ENCODE peak calls at places on chromosomes 12 and 14, in eight cellular contexts. X, N, Z, F, B, L, C and G are unnamed samples. For H3K4me1, the result is how much of the 10 kb centered on the place peaks cover.

GRCh38 chr14:32407170-32407569 is 78.1 kb downstream of the AKAP6 start:
- DNase-seq in X (no peak), N (peak), Z (peak), F (no peak), B (no peak), L (no peak), C (no peak), G (peak)

GRCh38 chr12:25972783-25973182 is 14.3 kb downstream of the RASSF8 start:
- DNase-seq in X (no peak), N (peak), Z (peak), F (no peak), B (no peak), L (no peak), C (no peak), G (no peak)

GRCh38 chr12:10365716-10366433 is 24.0 kb downstream of the KLRK1 start:
- DNase-seq in X (no peak), N (peak), Z (peak), F (peak), B (peak), L (no peak), C (no peak), G (no peak)

GRCh38 chr14:99273724-99274345 is 1.8 kb upstream of the BCL11B start:
- DNase-seq in X (peak), N (no peak), Z (no peak), F (peak), B (peak), L (peak), C (no peak), G (no peak)

GRCh38 chr12:119938049-119938667 is 50.9 kb upstream of the BICDL1 start:
- DNase-seq in X (peak), N (peak), Z (peak), F (peak), B (peak), L (no peak), C (no peak), G (peak)

GRCh38 chr14:105093426-105094192 is 28.4 kb upstream of the GPR132 start:
- DNase-seq in X (peak), N (peak), Z (peak), F (peak), B (peak), L (peak), C (peak), G (peak)

GRCh38 chr14:72916174-72916573 is 10.1 kb upstream of the DCAF4 start:
- DNase-seq in X (no peak), N (peak), Z (peak), F (no peak), B (no peak), L (no peak), C (no peak), G (no peak)

GRCh38 chr12:21691515-21691914 is 33.9 kb upstream of the LDHB start:
- DNase-seq in X (no peak), N (no peak), Z (no peak), F (no peak), B (no peak), L (no peak), C (no peak), G (no peak)

GRCh38 chr12:95386056-95386455 is 87.9 kb upstream of the METAP2 start:
- DNase-seq in X (no peak), N (no peak), Z (peak), F (no peak), B (no peak), L (no peak), C (no peak), G (no peak)

GRCh38 chr12:89862511-89863331 is 154.1 kb upstream of the ATP2B1 start:
- DNase-seq in X (no peak), N (no peak), Z (peak), F (peak), B (no peak), L (no peak), C (no peak), G (no peak)

GRCh38 chr12:107291018-107291417 is 197.7 kb upstream of the CRY1 start:
- DNase-seq in X (no peak), N (no peak), Z (no peak), F (no peak), B (no peak), L (no peak), C (no peak), G (no peak)

GRCh38 chr12:117020536-117021220 is 78.5 kb downstream of the TESC start:
- DNase-seq in X (no peak), N (no peak), Z (no peak), F (no peak), B (no peak), L (no peak), C (peak), G (no peak)

GRCh38 chr12:108580531-108580930 is 17.4 kb downstream of the TMEM119 start:
- DNase-seq in X (peak), N (no peak), Z (no peak), F (no peak), B (no peak), L (no peak), C (no peak), G (peak)

GRCh38 chr12:118109088-118109487 is 5.3 kb upstream of the VSIG10 start:
- DNase-seq in X (no peak), N (peak), Z (no peak), F (no peak), B (no peak), L (no peak), C (no peak), G (peak)

GRCh38 chr14:73269729-73270651 is 32.7 kb downstream of the PAPLN start:
- DNase-seq in X (peak), N (peak), Z (peak), F (peak), B (no peak), L (peak), C (peak), G (peak)

GRCh38 chr14:37591311-37591940 is 3.6 kb downstream of the FOXA1 start:
- DNase-seq in X (peak), N (no peak), Z (no peak), F (peak), B (peak), L (no peak), C (no peak), G (no peak)

GRCh38 chr12:82326905-82327503 is 31.2 kb downstream of the CCDC59 start:
- DNase-seq in X (peak), N (peak), Z (peak), F (no peak), B (peak), L (no peak), C (no peak), G (peak)

GRCh38 chr12:92068441-92068840 is 77.2 kb downstream of the BTG1 start:
- DNase-seq in X (no peak), N (no peak), Z (peak), F (peak), B (no peak), L (no peak), C (no peak), G (no peak)

GRCh38 chr14:73325630-73326299 is 88.5 kb downstream of the PAPLN start:
- DNase-seq in X (no peak), N (no peak), Z (no peak), F (no peak), B (peak), L (no peak), C (no peak), G (no peak)

GRCh38 chr12:91483471-91483985 is 300.9 kb upstream of the DCN start:
- DNase-seq in X (no peak), N (no peak), Z (no peak), F (no peak), B (no peak), L (no peak), C (no peak), G (peak)

GRCh38 chr12:5985471-5985870 is 40.4 kb upstream of the ANO2 start:
- DNase-seq in X (no peak), N (no peak), Z (no peak), F (no peak), B (no peak), L (no peak), C (no peak), G (no peak)

GRCh38 chr12:29110506-29111442 is 38.3 kb upstream of the FAR2 start:
- DNase-seq in X (no peak), N (no peak), Z (no peak), F (no peak), B (no peak), L (no peak), C (no peak), G (no peak)

GRCh38 chr12:95815635-95816212 is 25.2 kb upstream of the NTN4 start:
- DNase-seq in X (peak), N (peak), Z (peak), F (no peak), B (peak), L (no peak), C (no peak), G (no peak)

GRCh38 chr12:112792306-112792705 is 758 bp downstream of the RPH3A start:
- DNase-seq in X (no peak), N (no peak), Z (no peak), F (no peak), B (no peak), L (no peak), C (no peak), G (no peak)

GRCh38 chr14:80055912-80056801 is 155.1 kb downstream of the DIO2 start:
- DNase-seq in X (peak), N (peak), Z (peak), F (peak), B (peak), L (no peak), C (no peak), G (peak)

GRCh38 chr12:28486521-28486920 is 296.3 kb downstream of the CCDC91 start:
- DNase-seq in X (no peak), N (no peak), Z (no peak), F (no peak), B (no peak), L (no peak), C (no peak), G (no peak)

GRCh38 chr12:76546889-76547288 is 12.7 kb downstream of the OSBPL8 start:
- DNase-seq in X (no peak), N (no peak), Z (no peak), F (no peak), B (no peak), L (no peak), C (no peak), G (no peak)

GRCh38 chr14:54836231-54836630 is 66.4 kb downstream of the GCH1 start:
- DNase-seq in X (no peak), N (no peak), Z (no peak), F (no peak), B (no peak), L (no peak), C (no peak), G (no peak)

GRCh38 chr12:12474931-12475485 is 87.7 kb downstream of the DUSP16 start:
- DNase-seq in X (no peak), N (peak), Z (no peak), F (peak), B (no peak), L (no peak), C (no peak), G (no peak)

GRCh38 chr12:59322473-59322872 is 273.4 kb upstream of the SLC16A7 start:
- DNase-seq in X (no peak), N (no peak), Z (no peak), F (no peak), B (no peak), L (no peak), C (no peak), G (no peak)

GRCh38 chr14:94305620-94306019 is 12.6 kb upstream of the SERPINA10 start:
- DNase-seq in X (no peak), N (no peak), Z (no peak), F (no peak), B (no peak), L (no peak), C (no peak), G (no peak)

GRCh38 chr12:56450241-56450640 is 1.0 kb upstream of the TIMELESS start:
- DNase-seq in X (no peak), N (no peak), Z (no peak), F (no peak), B (no peak), L (no peak), C (no peak), G (no peak)

GRCh38 chr12:26810330-26810729 is 22.7 kb downstream of the ITPR2 start:
- DNase-seq in X (peak), N (peak), Z (peak), F (no peak), B (peak), L (no peak), C (peak), G (peak)

GRCh38 chr14:36275741-36276140 is 44.7 kb downstream of the MBIP start:
- DNase-seq in X (no peak), N (no peak), Z (no peak), F (no peak), B (peak), L (no peak), C (no peak), G (no peak)

GRCh38 chr14:23457587-23458445 is 11.7 kb upstream of the NGDN start:
- DNase-seq in X (peak), N (no peak), Z (no peak), F (peak), B (no peak), L (no peak), C (no peak), G (no peak)

GRCh38 chr14:51653096-51653814 is 1.5 kb downstream of the FRMD6 start:
- DNase-seq in X (peak), N (peak), Z (peak), F (peak), B (peak), L (no peak), C (no peak), G (peak)
- H3K4me1 ChIP-seq in X (under half), N (under half), Z (under half), F (under half), B (under half), L (half or more), C (half or more), G (under half)

GRCh38 chr14:67491285-67491684 is 2.8 kb upstream of the TMEM229B start:
- DNase-seq in X (no peak), N (no peak), Z (no peak), F (no peak), B (peak), L (no peak), C (no peak), G (no peak)

GRCh38 chr14:67492538-67492937 is 4.0 kb upstream of the TMEM229B start:
- DNase-seq in X (no peak), N (no peak), Z (no peak), F (no peak), B (no peak), L (no peak), C (no peak), G (no peak)

GRCh38 chr14:67493092-67493717 is 4.7 kb upstream of the TMEM229B start:
- DNase-seq in X (no peak), N (no peak), Z (no peak), F (no peak), B (no peak), L (no peak), C (no peak), G (no peak)

GRCh38 chr14:67490201-67490600 is 1.7 kb upstream of the TMEM229B start:
- DNase-seq in X (peak), N (no peak), Z (no peak), F (no peak), B (no peak), L (no peak), C (no peak), G (no peak)

GRCh38 chr14:67491741-67492504 is 3.4 kb upstream of the TMEM229B start:
- DNase-seq in X (no peak), N (no peak), Z (no peak), F (no peak), B (peak), L (no peak), C (no peak), G (no peak)
- H3K4me1 ChIP-seq in X (under half), N (under half), Z (under half), F (under half), B (under half), L (under half), C (under half), G (under half)

DNA sequence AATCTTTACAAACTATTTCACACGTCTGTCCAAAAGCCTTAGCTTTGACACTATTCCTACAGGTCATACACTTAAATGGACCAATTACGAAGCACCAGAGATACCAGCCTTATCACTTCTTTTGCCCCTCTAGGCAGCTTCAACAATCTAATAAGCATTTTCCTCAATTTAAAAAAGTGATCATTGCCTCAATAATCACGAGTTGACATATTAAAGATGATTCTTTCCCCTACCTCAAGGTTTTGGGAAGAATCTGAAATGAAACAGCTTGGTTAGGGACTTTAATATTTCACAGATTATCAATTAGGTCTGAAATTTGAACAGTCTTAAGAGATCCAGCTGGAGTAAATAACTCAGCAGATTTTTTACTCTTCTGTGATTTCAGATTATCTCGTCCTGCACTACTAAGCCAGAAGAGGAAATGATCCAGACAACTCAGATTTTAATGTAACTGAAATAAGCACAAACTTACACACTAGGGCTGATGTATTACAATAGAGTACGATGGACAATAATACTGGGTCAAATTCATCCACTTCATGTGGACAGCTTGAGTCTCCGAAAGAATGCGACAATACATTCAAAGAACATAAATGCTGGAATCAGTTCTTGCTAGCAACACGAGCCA is 15.9 kb downstream of the UBE2N start:
- DNase-seq in X (no peak), N (no peak), Z (no peak), F (no peak), B (peak), L (no peak), C (no peak), G (no peak)
- H3K4me1 ChIP-seq in X (under half), N (under half), Z (under half), F (under half), B (under half), L (under half), C (half or more), G (half or more)

DNA sequence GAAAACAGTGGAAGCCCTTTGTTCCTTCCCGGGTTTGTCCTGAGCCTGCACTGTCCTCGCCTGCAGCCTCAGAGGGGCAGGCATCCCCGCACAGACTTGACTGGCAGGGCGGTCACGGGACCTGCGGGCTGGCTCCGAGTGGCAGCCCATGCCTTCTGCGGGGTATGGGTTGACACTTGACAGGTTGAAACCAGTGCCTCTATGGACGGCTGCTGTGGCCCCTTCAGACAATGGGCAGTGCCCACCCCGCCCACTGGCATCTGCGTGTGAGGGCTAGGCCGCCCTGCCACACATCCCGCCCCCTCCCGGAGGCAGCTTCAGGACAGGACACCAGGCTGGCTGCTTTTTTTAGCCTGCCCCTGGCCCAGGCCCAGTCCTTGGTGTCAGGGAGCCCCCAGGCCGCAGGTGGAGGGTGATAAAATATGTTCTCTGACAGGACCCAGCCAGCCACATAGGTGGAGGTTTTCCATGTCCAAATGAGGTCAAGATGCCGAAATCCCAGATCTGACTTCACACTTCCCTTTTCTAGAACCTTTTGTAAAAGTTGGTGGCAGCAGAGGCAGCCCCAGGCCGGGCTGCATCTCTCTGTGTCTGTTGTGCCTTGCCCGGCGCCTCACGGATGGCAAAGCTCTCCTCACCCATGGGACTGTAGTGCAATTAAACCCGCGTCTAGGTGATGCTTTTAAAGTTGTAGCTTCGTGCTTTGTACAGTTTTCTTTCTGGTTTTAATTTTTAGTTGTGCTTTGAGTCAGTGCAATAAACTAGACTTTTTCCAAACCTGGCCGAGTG is 10.0 kb downstream of the ANKRD9 start:
- DNase-seq in X (no peak), N (no peak), Z (no peak), F (no peak), B (no peak), L (no peak), C (no peak), G (no peak)
- H3K4me1 ChIP-seq in X (under half), N (under half), Z (under half), F (under half), B (under half), L (under half), C (under half), G (under half)